ENCODE peak calls at places on chromosomes 3 and 15, in seven cellular contexts. T is AG10803; V is neural progenitor cell; P is iPS DF 6.9; L is NCI-H1105 treated with DMSO at 0.1 percent for 48 hours; D is GM03348; J is activated CD8-positive, alpha-beta memory T cell treated with anti-CD3 and anti-CD28 coated beads for 48 hours. K is an unnamed sample.

GRCh38 chr3:179750720-179751328 is 98.0 kb downstream of the USP13 start:
- DNase-seq in V (peak), P (no peak), J (no peak), D (peak), L (peak), T (peak), K (no peak)

GRCh38 chr3:88318067-88318466 is 168.3 kb downstream of the C3orf38 start:
- DNase-seq in L (no peak), D (no peak), T (no peak), J (no peak), V (no peak), P (no peak), K (no peak)

GRCh38 chr15:51380999-51381806 is 39.7 kb downstream of the GLDN start:
- DNase-seq in D (peak), J (no peak), P (peak), L (peak), T (peak), V (peak), K (peak)

GRCh38 chr3:152307829-152308474 is 39.2 kb downstream of the MBNL1 start:
- DNase-seq in T (no peak), D (no peak), V (peak), J (no peak), L (no peak), P (no peak), K (no peak)

GRCh38 chr3:110711851-110712396 is 359.7 kb upstream of the NECTIN3 start:
- DNase-seq in D (no peak), J (no peak), V (no peak), P (peak), T (no peak), L (no peak), K (no peak)

GRCh38 chr15:25786040-25786439 is 77.1 kb downstream of the ATP10A start:
- DNase-seq in D (no peak), L (no peak), T (no peak), J (no peak), V (no peak), P (no peak), K (no peak)

GRCh38 chr3:142647856-142648255 is 51.7 kb downstream of the PLS1 start:
- DNase-seq in V (no peak), T (no peak), P (no peak), L (no peak), J (no peak), D (no peak), K (no peak)

GRCh38 chr15:48380183-48380582 is 49.0 kb downstream of the DUT start:
- DNase-seq in D (no peak), P (no peak), L (no peak), J (no peak), V (no peak), T (no peak), K (no peak)